ENCODE peak calls at places on chromosomes 3 and 15, in seven cellular contexts. One of them, this sample, is unnamed.
A peak's percentile ranks its signal among the peaks of the same experiment; 100 is the strongest.

GRCh38 chr3:126024049-126024854 is 55.3 kb downstream of the ROPN1B start:
- DNase-seq in activated naive CD8-positive, alpha-beta T cell treated with anti-CD3 and anti-CD28 coated beads for 36 hours: no peak
- DNase-seq in astrocyte of the cerebellum: no peak
- DNase-seq in left ventricle myocardium inferior: no peak
- DNase-seq in EL: no peak
- DNase-seq in natural killer cell: no peak
- DNase-seq in uterus: no peak
- DNase-seq in this sample: no peak

GRCh38 chr3:45917146-45917885 is 25.9 kb upstream of the CXCR6 start:
- DNase-seq in activated naive CD8-positive, alpha-beta T cell treated with anti-CD3 and anti-CD28 coated beads for 36 hours: no peak
- DNase-seq in astrocyte of the cerebellum: no peak
- DNase-seq in left ventricle myocardium inferior: no peak
- DNase-seq in EL: no peak
- DNase-seq in natural killer cell: no peak
- DNase-seq in uterus: no peak
- DNase-seq in this sample: no peak

GRCh38 chr3:114155370-114155821 is 23.5 kb downstream of the DRD3 start:
- DNase-seq in activated naive CD8-positive, alpha-beta T cell treated with anti-CD3 and anti-CD28 coated beads for 36 hours: peak; percentile 7
- DNase-seq in astrocyte of the cerebellum: no peak
- DNase-seq in left ventricle myocardium inferior: peak; percentile 16
- DNase-seq in EL: peak; percentile 26
- DNase-seq in natural killer cell: no peak
- DNase-seq in uterus: no peak
- DNase-seq in this sample: no peak

GRCh38 chr3:61172684-61173083 is 78.6 kb downstream of the FHIT start:
- DNase-seq in activated naive CD8-positive, alpha-beta T cell treated with anti-CD3 and anti-CD28 coated beads for 36 hours: no peak
- DNase-seq in astrocyte of the cerebellum: no peak
- DNase-seq in left ventricle myocardium inferior: no peak
- DNase-seq in EL: no peak
- DNase-seq in natural killer cell: no peak
- DNase-seq in uterus: no peak
- DNase-seq in this sample: no peak

GRCh38 chr15:55816017-55816416 is 73.1 kb upstream of the PRTG start:
- DNase-seq in activated naive CD8-positive, alpha-beta T cell treated with anti-CD3 and anti-CD28 coated beads for 36 hours: no peak
- DNase-seq in astrocyte of the cerebellum: no peak
- DNase-seq in left ventricle myocardium inferior: no peak
- DNase-seq in EL: peak; percentile 18
- DNase-seq in natural killer cell: no peak
- DNase-seq in uterus: no peak
- DNase-seq in this sample: no peak

GRCh38 chr3:41893977-41894376 is 67.9 kb downstream of the ULK4 start:
- DNase-seq in activated naive CD8-positive, alpha-beta T cell treated with anti-CD3 and anti-CD28 coated beads for 36 hours: no peak
- DNase-seq in astrocyte of the cerebellum: peak; percentile 51
- DNase-seq in left ventricle myocardium inferior: no peak
- DNase-seq in EL: peak; percentile 58
- DNase-seq in natural killer cell: no peak
- DNase-seq in uterus: peak; percentile 37
- DNase-seq in this sample: no peak

GRCh38 chr3:28376424-28376823 is 27.8 kb upstream of the AZI2 start:
- DNase-seq in activated naive CD8-positive, alpha-beta T cell treated with anti-CD3 and anti-CD28 coated beads for 36 hours: no peak
- DNase-seq in astrocyte of the cerebellum: no peak
- DNase-seq in left ventricle myocardium inferior: no peak
- DNase-seq in EL: no peak
- DNase-seq in natural killer cell: no peak
- DNase-seq in uterus: no peak
- DNase-seq in this sample: no peak

GRCh38 chr3:32246079-32246675 is 7.7 kb downstream of the CMTM8 start:
- DNase-seq in activated naive CD8-positive, alpha-beta T cell treated with anti-CD3 and anti-CD28 coated beads for 36 hours: no peak
- DNase-seq in astrocyte of the cerebellum: no peak
- DNase-seq in left ventricle myocardium inferior: no peak
- DNase-seq in EL: no peak
- DNase-seq in natural killer cell: no peak
- DNase-seq in uterus: no peak
- DNase-seq in this sample: no peak

GRCh38 chr3:65676592-65676991 is 362.1 kb downstream of the MAGI1 start:
- DNase-seq in activated naive CD8-positive, alpha-beta T cell treated with anti-CD3 and anti-CD28 coated beads for 36 hours: no peak
- DNase-seq in astrocyte of the cerebellum: no peak
- DNase-seq in left ventricle myocardium inferior: no peak
- DNase-seq in EL: no peak
- DNase-seq in natural killer cell: no peak
- DNase-seq in uterus: no peak
- DNase-seq in this sample: no peak

GRCh38 chr3:181383760-181384159 is 328.0 kb upstream of the SOX2 start:
- DNase-seq in activated naive CD8-positive, alpha-beta T cell treated with anti-CD3 and anti-CD28 coated beads for 36 hours: no peak
- DNase-seq in astrocyte of the cerebellum: no peak
- DNase-seq in left ventricle myocardium inferior: no peak
- DNase-seq in EL: no peak
- DNase-seq in natural killer cell: no peak
- DNase-seq in uterus: no peak
- DNase-seq in this sample: no peak

GRCh38 chr3:16810593-16811367 is 74.0 kb upstream of the PLCL2 start:
- DNase-seq in activated naive CD8-positive, alpha-beta T cell treated with anti-CD3 and anti-CD28 coated beads for 36 hours: no peak
- DNase-seq in astrocyte of the cerebellum: peak; percentile 1
- DNase-seq in left ventricle myocardium inferior: no peak
- DNase-seq in EL: no peak
- DNase-seq in natural killer cell: no peak
- DNase-seq in uterus: no peak
- DNase-seq in this sample: no peak

GRCh38 chr3:4674216-4674615 is 181.1 kb downstream of the ITPR1 start:
- DNase-seq in activated naive CD8-positive, alpha-beta T cell treated with anti-CD3 and anti-CD28 coated beads for 36 hours: no peak
- DNase-seq in astrocyte of the cerebellum: no peak
- DNase-seq in left ventricle myocardium inferior: no peak
- DNase-seq in EL: peak; percentile 11
- DNase-seq in natural killer cell: no peak
- DNase-seq in uterus: no peak
- DNase-seq in this sample: no peak

GRCh38 chr3:15214758-15215157 is 8.7 kb downstream of the CAPN7 start:
- DNase-seq in activated naive CD8-positive, alpha-beta T cell treated with anti-CD3 and anti-CD28 coated beads for 36 hours: no peak
- DNase-seq in astrocyte of the cerebellum: no peak
- DNase-seq in left ventricle myocardium inferior: no peak
- DNase-seq in EL: no peak
- DNase-seq in natural killer cell: no peak
- DNase-seq in uterus: no peak
- DNase-seq in this sample: no peak

GRCh38 chr3:170220871-170221270 is 1.4 kb upstream of the PRKCI start:
- DNase-seq in activated naive CD8-positive, alpha-beta T cell treated with anti-CD3 and anti-CD28 coated beads for 36 hours: no peak
- DNase-seq in astrocyte of the cerebellum: no peak
- DNase-seq in left ventricle myocardium inferior: no peak
- DNase-seq in EL: peak; percentile 74
- DNase-seq in natural killer cell: no peak
- DNase-seq in uterus: no peak
- DNase-seq in this sample: no peak

GRCh38 chr3:14209596-14210280 is 31.1 kb downstream of the LSM3 start:
- DNase-seq in activated naive CD8-positive, alpha-beta T cell treated with anti-CD3 and anti-CD28 coated beads for 36 hours: no peak
- DNase-seq in astrocyte of the cerebellum: no peak
- DNase-seq in left ventricle myocardium inferior: no peak
- DNase-seq in EL: no peak
- DNase-seq in natural killer cell: no peak
- DNase-seq in uterus: no peak
- DNase-seq in this sample: no peak

GRCh38 chr3:32540899-32541298 is 29.8 kb downstream of the DYNC1LI1 start:
- DNase-seq in activated naive CD8-positive, alpha-beta T cell treated with anti-CD3 and anti-CD28 coated beads for 36 hours: no peak
- DNase-seq in astrocyte of the cerebellum: no peak
- DNase-seq in left ventricle myocardium inferior: no peak
- DNase-seq in EL: no peak
- DNase-seq in natural killer cell: no peak
- DNase-seq in uterus: no peak
- DNase-seq in this sample: no peak

GRCh38 chr15:91214675-91215590 is 114.9 kb downstream of the SV2B start:
- DNase-seq in activated naive CD8-positive, alpha-beta T cell treated with anti-CD3 and anti-CD28 coated beads for 36 hours: no peak
- DNase-seq in astrocyte of the cerebellum: no peak
- DNase-seq in left ventricle myocardium inferior: no peak
- DNase-seq in EL: no peak
- DNase-seq in natural killer cell: no peak
- DNase-seq in uterus: no peak
- DNase-seq in this sample: no peak

GRCh38 chr3:184737063-184737462 is 25.2 kb upstream of the MAGEF1 start:
- DNase-seq in activated naive CD8-positive, alpha-beta T cell treated with anti-CD3 and anti-CD28 coated beads for 36 hours: no peak
- DNase-seq in astrocyte of the cerebellum: no peak
- DNase-seq in left ventricle myocardium inferior: no peak
- DNase-seq in EL: peak; percentile 27
- DNase-seq in natural killer cell: no peak
- DNase-seq in uterus: no peak
- DNase-seq in this sample: no peak

GRCh38 chr3:73086071-73086494 is 24.6 kb downstream of the EBLN2 start:
- DNase-seq in activated naive CD8-positive, alpha-beta T cell treated with anti-CD3 and anti-CD28 coated beads for 36 hours: peak; percentile 35
- DNase-seq in astrocyte of the cerebellum: peak; percentile 8
- DNase-seq in left ventricle myocardium inferior: no peak
- DNase-seq in EL: peak; percentile 39
- DNase-seq in natural killer cell: peak; percentile 23
- DNase-seq in uterus: peak; percentile 40
- DNase-seq in this sample: peak; percentile 60

GRCh38 chr15:43251185-43251862 is 15.4 kb downstream of the TGM5 start:
- DNase-seq in activated naive CD8-positive, alpha-beta T cell treated with anti-CD3 and anti-CD28 coated beads for 36 hours: peak; percentile 28
- DNase-seq in astrocyte of the cerebellum: no peak
- DNase-seq in left ventricle myocardium inferior: no peak
- DNase-seq in EL: no peak
- DNase-seq in natural killer cell: no peak
- DNase-seq in uterus: no peak
- DNase-seq in this sample: no peak

GRCh38 chr3:128383316-128384235 is 83.1 kb downstream of the DNAJB8 start:
- DNase-seq in activated naive CD8-positive, alpha-beta T cell treated with anti-CD3 and anti-CD28 coated beads for 36 hours: peak; percentile 38
- DNase-seq in astrocyte of the cerebellum: no peak
- DNase-seq in left ventricle myocardium inferior: peak; percentile 73
- DNase-seq in EL: peak; percentile 76
- DNase-seq in natural killer cell: peak; percentile 45
- DNase-seq in uterus: peak; percentile 52
- DNase-seq in this sample: no peak

This sample was measured in retina.